ENCODE peak calls at places on chromosome 5, in four cellular contexts. C is endothelial cell of umbilical vein, L is left lung, K is transverse colon. R is an unnamed sample.

GRCh38 chr5:32331217-32331926 is 18.6 kb upstream of the MTMR12 start:
- DNase-seq in C (no peak), L (no peak), K (peak; percentile 76), R (no peak)

GRCh38 chr5:177529247-177529901 is 12.6 kb upstream of the DDX41 start:
- DNase-seq in C (no peak), L (no peak), K (no peak), R (peak; percentile 64)

GRCh38 chr5:132389453-132390286 is 20.2 kb downstream of the SLC22A5 start:
- DNase-seq in C (peak; percentile 88), L (peak; percentile 74), K (peak; percentile 71), R (peak; percentile 40)

GRCh38 chr5:74412064-74412463 is 228.5 kb downstream of the ENC1 start:
- DNase-seq in C (no peak), L (no peak), K (no peak), R (peak; percentile 74)

GRCh38 chr5:54387659-54388232 is 67.8 kb upstream of the HSPB3 start:
- DNase-seq in C (no peak), L (no peak), K (no peak), R (no peak)

GRCh38 chr5:116455061-116455460 is 119.6 kb downstream of the SEMA6A start:
- DNase-seq in C (no peak), L (no peak), K (no peak), R (no peak)

GRCh38 chr5:168409601-168410458 is 76.4 kb upstream of the RARS1 start:
- DNase-seq in C (no peak), L (no peak), K (no peak), R (no peak)

GRCh38 chr5:1442222-1443144 is 2.8 kb downstream of the SLC6A3 start:
- DNase-seq in C (no peak), L (peak; percentile 31), K (no peak), R (no peak)

GRCh38 chr5:102781359-102781758 is 26.3 kb downstream of the PAM start:
- DNase-seq in C (no peak), L (no peak), K (no peak), R (no peak)

GRCh38 chr5:179258001-179258921 is 87.0 kb downstream of the ADAMTS2 start:
- DNase-seq in C (no peak), L (no peak), K (peak; percentile 3), R (no peak)

GRCh38 chr5:169705322-169705721 is 68.2 kb downstream of the DOCK2 start:
- DNase-seq in C (no peak), L (no peak), K (no peak), R (no peak)
- H3K4me1 ChIP-seq in C (peaks cover 25% of the 10 kb centered on the region), L (no peaks in the 10 kb centered on the region), K (no peaks in the 10 kb centered on the region), R (no peaks in the 10 kb centered on the region)

DNA sequence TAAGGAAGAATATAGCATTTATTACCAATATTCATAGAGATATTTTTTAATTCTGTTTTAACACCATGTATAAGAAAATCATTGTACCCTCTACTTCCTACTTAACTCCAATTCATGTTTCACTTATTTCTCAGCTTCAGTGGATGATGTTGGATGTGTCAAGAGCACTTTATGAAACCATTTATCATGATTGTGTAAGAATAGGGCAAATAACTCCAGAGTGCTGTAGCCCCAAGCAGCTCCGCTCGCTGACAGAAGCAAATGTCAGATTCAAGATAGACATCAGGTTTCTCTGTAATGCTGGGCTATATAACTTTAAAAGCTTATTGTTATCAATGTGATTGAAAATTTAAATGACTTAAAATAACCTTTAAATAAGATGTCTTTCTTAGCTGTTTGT is 50.4 kb downstream of the MAST4 start:
- DNase-seq in C (no peak), L (no peak), K (no peak), R (peak; percentile 59)
- H3K27me3 ChIP-seq in C (peaks cover 5% of the 10 kb centered on the region), L (no peaks in the 10 kb centered on the region), K (no peaks in the 10 kb centered on the region), R (no peaks in the 10 kb centered on the region)

GRCh38 chr5:170292509-170292908 is 5.1 kb downstream of the LCP2 start:
- DNase-seq in C (no peak), L (no peak), K (no peak), R (no peak)

GRCh38 chr5:170297589-170298462 is at the start of gene LCP2:
- DNase-seq in C (no peak), L (no peak), K (no peak), R (no peak)

GRCh38 chr5:170296935-170297588 is 515 bp downstream of the LCP2 start:
- DNase-seq in C (no peak), L (no peak), K (no peak), R (no peak)

GRCh38 chr5:170293273-170293672 is 4.3 kb downstream of the LCP2 start:
- DNase-seq in C (no peak), L (peak; percentile 82), K (peak; percentile 69), R (no peak)

GRCh38 chr5:170296036-170296934 is 1.3 kb downstream of the LCP2 start:
- DNase-seq in C (no peak), L (no peak), K (no peak), R (no peak)
- H3K4me3 ChIP-seq in C (no peak overlapping the region), L (peak overlapping the region; percentile 62), K (peak overlapping the region; percentile 50), R (no peak overlapping the region)

GRCh38 chr5:81924467-81924866 is 47.4 kb upstream of the ATG10 start:
- DNase-seq in C (no peak), L (no peak), K (no peak), R (no peak)

GRCh38 chr5:81925012-81925411 is 46.8 kb upstream of the ATG10 start:
- DNase-seq in C (no peak), L (no peak), K (no peak), R (no peak)

GRCh38 chr5:81922790-81923398 is 48.9 kb upstream of the ATG10 start:
- DNase-seq in C (no peak), L (no peak), K (no peak), R (peak; percentile 69)
- H3K4me1 ChIP-seq in C (no peaks in the 10 kb centered on the region), L (no peaks in the 10 kb centered on the region), K (no peaks in the 10 kb centered on the region), R (no peaks in the 10 kb centered on the region)

DNA sequence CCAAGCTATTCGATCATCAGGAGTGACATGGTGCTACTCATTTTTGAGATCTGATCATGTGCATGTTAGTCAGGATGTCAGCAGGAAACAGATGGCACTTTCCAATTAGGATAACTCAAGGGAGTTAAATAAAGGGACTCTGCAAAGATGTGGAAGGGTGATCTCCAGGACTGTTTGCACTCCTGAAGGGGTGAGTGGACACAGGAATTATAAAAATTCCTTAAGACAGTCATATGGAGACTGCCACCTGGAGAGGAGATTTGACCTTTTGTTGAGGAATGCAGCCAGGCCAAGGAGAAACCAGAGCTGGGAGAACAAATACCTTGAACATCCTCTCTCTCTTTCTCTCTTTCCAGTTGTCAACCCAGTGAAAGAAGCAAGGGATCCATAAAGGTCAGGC is 189.1 kb downstream of the GABRG2 start:
- DNase-seq in C (no peak), L (no peak), K (no peak), R (no peak)
- H3K27me3 ChIP-seq in C (no peaks in the 10 kb centered on the region), L (no peaks in the 10 kb centered on the region), K (no peaks in the 10 kb centered on the region), R (no peaks in the 10 kb centered on the region)

DNA sequence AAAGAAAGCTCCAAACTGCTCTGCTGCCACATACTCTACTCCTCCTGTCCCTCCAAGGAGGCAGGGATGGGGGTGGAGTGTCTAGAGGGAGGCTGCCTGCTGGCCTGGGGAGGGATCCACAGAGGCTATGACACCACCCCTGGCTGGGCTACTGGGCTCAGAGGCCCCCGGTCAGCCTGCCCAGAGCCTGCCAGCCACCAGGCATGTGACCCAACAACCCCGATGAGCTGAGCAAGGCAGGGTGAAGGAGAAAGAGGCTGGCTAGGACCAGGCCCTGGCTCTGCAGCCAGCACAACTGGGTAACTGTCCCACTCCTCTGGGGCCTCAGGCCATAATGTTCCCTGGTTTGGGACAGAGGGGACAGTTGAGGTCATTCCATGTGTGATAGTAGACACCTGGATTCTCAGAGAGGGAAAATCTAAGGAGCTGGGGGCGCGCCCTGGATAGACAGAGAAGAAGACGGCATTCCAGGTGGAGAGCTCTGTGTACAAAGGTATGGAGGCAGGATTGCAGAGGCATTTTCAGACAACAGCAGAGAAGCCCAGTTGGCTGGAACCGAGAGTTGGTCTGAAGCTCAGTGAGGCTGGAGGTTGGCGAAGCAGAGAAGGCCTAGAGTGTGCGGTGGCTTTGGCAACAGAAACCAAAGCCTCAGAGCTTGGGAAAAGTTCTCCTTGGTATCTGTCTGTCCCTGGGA is 33.8 kb upstream of the IL17B start:
- DNase-seq in C (no peak), L (peak; percentile 20), K (no peak), R (no peak)
- H3K4me3 ChIP-seq in C (no peak overlapping the region), L (no peak overlapping the region), K (peak overlapping the region; percentile 53), R (no peak overlapping the region)

R was measured in BE2C.